ENCODE peak calls at places on chromosomes 16 and 17, in five cellular contexts. F, S, Y, Z and W are unnamed samples.

GRCh38 chr16:3188925-3189825 is 1.2 kb downstream of the OR1F1 start:
- DNase-seq in F (no peak), S (no peak), Y (no peak), Z (no peak), W (peak; percentile 55)

GRCh38 chr17:70702683-70703255 is 533.4 kb downstream of the KCNJ2 start:
- DNase-seq in F (no peak), S (no peak), Y (no peak), Z (no peak), W (no peak)

GRCh38 chr17:73401911-73402310 is 90.1 kb upstream of the CDC42EP4 start:
- DNase-seq in F (peak; percentile 36), S (no peak), Y (no peak), Z (no peak), W (no peak)

GRCh38 chr17:80352991-80353665 is 61.8 kb upstream of the ENDOV start:
- DNase-seq in F (no peak), S (no peak), Y (no peak), Z (no peak), W (no peak)

GRCh38 chr17:65712383-65713267 is 151.2 kb upstream of the AXIN2 start:
- DNase-seq in F (no peak), S (no peak), Y (no peak), Z (no peak), W (no peak)

GRCh38 chr16:67926181-67926742 is 5.4 kb downstream of the CTRL start:
- DNase-seq in F (no peak), S (peak; percentile 86), Y (peak; percentile 63), Z (no peak), W (no peak)

GRCh38 chr16:50667497-50668367 is 13.4 kb downstream of the SNX20 start:
- DNase-seq in F (no peak), S (no peak), Y (no peak), Z (no peak), W (no peak)

GRCh38 chr17:1036171-1036844 is 39.4 kb downstream of the TIMM22 start:
- DNase-seq in F (no peak), S (no peak), Y (no peak), Z (no peak), W (no peak)

GRCh38 chr16:55000595-55000994 is 69.9 kb downstream of the IRX5 start:
- DNase-seq in F (no peak), S (no peak), Y (no peak), Z (no peak), W (no peak)

GRCh38 chr16:56332464-56333079 is 92.8 kb downstream of the AMFR start:
- DNase-seq in F (no peak), S (no peak), Y (peak; percentile 68), Z (no peak), W (no peak)

GRCh38 chr16:3171855-3172593 is 16.0 kb upstream of the OR1F1 start:
- DNase-seq in F (no peak), S (no peak), Y (no peak), Z (no peak), W (peak; percentile 31)

GRCh38 chr16:30609002-30609927 is 924 bp downstream of the ZNF689 start:
- DNase-seq in F (peak; percentile 34), S (peak; percentile 90), Y (peak; percentile 54), Z (no peak), W (peak; percentile 56)

GRCh38 chr16:11639008-11639562 is 29.2 kb upstream of the SNN start:
- DNase-seq in F (no peak), S (no peak), Y (no peak), Z (no peak), W (no peak)

GRCh38 chr16:11635679-11636171 is 32.5 kb upstream of the SNN start:
- DNase-seq in F (no peak), S (no peak), Y (no peak), Z (no peak), W (no peak)

GRCh38 chr16:11637320-11637719 is 30.9 kb upstream of the SNN start:
- DNase-seq in F (no peak), S (no peak), Y (no peak), Z (no peak), W (no peak)

GRCh38 chr16:11636172-11636721 is 32.0 kb upstream of the SNN start:
- DNase-seq in F (no peak), S (no peak), Y (peak; percentile 79), Z (no peak), W (no peak)

DNA sequence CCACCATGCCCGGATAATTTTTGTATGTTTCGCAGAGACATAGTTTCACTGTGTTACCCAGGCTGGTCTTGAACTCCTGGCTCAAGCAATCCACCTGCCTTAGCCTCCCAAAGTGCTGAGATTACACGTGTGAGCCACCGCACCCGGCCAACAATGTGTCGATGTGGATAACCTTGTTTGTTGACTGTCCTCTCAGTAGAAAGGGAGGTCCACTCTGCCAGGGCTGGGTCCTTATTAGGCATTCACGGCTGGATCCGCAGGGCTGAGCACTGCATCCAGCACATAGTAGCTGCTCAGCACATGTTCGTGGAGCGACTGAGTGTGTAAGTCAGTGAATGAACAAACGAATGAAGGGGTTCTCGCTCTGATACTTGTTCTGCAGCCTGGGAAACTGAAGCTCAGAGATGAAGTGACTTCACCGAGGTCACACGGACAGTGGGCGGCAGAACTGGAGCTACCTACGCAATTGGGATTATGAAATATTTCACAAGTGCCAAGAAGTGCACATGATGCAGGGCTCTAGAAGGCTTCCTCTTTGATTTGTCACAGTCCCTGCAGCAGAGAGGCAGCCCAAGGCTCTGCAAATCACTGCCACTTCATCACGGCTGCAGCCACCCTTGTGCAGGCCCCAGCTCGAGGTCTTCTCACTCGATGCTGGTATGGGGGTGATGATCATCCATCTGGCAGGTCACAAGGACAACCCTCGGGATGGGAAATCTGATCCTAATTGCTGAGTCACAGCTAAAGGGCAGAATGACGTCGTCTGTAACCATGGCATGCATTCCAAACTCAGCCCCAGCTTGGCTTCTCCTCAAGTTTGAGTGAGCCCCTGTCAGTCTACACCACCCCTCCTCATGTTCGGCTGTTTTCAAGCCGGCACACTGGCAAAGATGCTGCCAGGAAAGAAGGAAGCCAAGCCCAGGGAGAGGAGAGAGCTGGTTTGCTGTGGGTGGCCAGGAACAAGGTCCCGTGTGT is 28.0 kb upstream of the SNN start:
- DNase-seq in F (no peak), S (peak; percentile 96), Y (peak; percentile 73), Z (no peak), W (no peak)
- TF ChIP-seq POLR2A in F (peak; percentile 49), S (no peak), Y (no peak), Z (no peak), W (no peak)

DNA sequence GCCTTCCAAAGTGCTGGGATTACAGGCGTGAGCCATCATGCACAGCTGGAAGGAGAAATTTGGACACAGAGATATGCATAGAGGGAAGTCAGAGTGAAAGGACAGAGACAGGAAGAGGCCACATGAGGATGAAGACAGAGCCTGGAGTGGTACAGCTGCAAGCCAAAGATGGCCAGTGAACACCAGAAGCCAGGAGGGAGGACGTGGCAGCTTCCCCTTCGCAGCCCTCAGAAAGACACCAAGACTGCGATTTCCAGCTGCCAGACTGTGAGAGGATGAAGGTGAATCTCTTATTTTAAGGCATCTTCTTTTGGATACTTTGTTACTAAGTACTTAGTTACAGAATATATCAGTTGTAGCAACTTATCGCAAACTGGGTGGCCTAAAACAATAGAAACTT is 60.5 kb upstream of the PLCG2 start:
- DNase-seq in F (no peak), S (no peak), Y (no peak), Z (no peak), W (no peak)
- TF ChIP-seq POLR2A in F (no peak), S (no peak), Y (no peak), Z (no peak), W (peak; percentile 13)

GRCh38 chr16:85529489-85530369 is 83.4 kb upstream of the GSE1 start:
- DNase-seq in F (no peak), S (no peak), Y (no peak), Z (no peak), W (no peak)
- TF ChIP-seq POLR2A in F (no peak), S (no peak), Y (no peak), Z (no peak), W (no peak)

DNA sequence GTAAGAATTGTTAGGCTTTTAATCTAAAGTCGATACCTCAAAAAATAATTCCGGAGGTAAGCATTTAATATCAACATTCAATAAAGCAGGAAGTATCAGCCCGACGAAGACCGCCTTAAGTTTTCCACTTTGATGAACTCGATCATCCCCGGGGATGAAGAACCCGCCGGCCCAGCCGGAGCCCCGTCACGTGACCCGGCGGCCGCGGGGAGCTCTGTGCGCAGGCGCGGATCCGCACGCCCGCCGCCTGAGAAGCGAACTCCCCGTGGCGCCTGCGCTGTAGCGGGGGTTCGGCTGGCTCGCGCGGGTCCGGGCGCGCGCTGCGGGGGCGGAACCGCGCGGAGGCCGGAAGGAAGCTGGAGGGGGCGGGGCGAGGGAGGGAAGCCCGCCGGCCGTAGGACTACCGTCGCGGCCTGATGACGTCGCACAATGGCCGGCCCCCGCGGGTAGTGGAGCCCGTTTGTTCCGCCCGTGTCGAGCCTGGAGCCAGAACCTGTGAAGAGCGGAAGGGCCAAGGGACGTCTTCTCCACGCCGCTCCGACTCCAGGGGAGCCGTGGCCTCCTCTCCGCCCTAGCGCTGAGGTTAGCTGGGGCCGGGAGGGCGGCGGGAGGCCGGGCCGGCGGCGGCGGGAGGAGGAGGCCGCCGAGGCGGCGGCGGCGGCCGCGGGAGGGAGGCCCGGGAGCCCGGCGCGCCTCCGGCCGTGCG is at the start of gene ZC3H18:
- DNase-seq in F (peak; percentile 94), S (peak; percentile 99), Y (peak; percentile 98), Z (peak; percentile 68), W (peak; percentile 100)
- TF ChIP-seq POLR2A in F (peak; percentile 62), S (no peak), Y (no peak), Z (peak; percentile 92), W (peak; percentile 82)

GRCh38 chr17:75845058-75845711 is 981 bp upstream of the UNC13D start:
- DNase-seq in F (peak; percentile 81), S (peak; percentile 97), Y (peak; percentile 93), Z (peak; percentile 81), W (peak; percentile 96)
- TF ChIP-seq POLR2A in F (no peak), S (no peak), Y (no peak), Z (peak; percentile 59), W (no peak)

DNA sequence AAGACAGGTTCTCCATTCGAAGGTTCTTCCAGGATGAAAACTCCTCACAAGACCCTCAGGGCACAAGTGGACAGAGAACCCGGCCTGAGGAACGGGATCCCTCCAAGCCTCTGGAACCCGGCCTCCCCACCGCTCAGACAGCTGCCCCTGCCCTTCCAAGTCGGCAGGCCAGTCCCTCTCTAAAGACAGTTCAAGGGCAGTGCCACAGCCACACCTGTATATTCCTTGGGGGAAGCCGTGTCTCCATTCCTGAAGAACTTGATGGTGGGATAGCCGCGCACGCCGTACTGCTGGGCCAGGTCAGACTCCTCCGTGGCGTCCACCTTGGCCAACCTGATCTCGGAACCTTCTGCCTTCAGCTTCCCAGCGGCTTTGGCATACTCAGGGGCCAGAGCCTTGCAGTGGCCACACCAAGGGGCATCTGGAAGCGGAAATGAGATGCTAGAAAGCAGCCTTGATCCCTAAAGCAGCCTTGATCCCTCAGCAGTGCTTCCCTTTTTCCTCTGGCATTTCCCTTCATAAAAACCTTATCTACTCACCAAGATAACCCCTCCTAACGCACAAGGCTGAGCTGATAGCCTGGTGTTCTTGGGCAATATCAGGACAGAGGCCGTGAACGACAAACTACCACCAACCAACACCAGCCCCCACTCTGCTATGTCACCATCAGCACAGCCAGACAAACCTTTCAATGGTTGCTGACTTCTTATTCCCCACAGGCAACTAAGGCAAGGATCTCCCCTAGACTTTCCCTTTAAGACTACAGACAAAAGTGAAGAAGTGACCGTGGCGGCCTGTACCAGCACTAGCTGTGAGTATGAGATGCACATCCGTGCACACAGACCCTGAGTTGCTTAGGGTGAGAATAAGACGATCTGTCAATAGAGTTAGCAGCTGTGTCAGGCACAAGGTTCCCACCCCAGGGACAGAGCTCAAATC is 1.1 kb downstream of the P4HB start:
- DNase-seq in F (no peak), S (no peak), Y (no peak), Z (no peak), W (no peak)
- TF ChIP-seq POLR2A in F (no peak), S (no peak), Y (no peak), Z (peak; percentile 30), W (peak; percentile 9)